ENCODE peak calls at places on chromosomes 3 and 15, in six cellular contexts. J is mammary epithelial cell, E is breast epithelium, F is choroid plexus epithelial cell, T is GM06990, N is fibroblast of mammary gland. A is an unnamed sample.

GRCh38 chr3:187783098-187783497 is 37.8 kb upstream of the BCL6 start:
- DNase-seq in F (peak; percentile 88), J (peak; percentile 92), N (peak; percentile 92), E (peak; percentile 65), T (no peak), A (peak; percentile 39)

GRCh38 chr3:107217161-107217560 is 160.1 kb upstream of the CCDC54 start:
- DNase-seq in N (peak; percentile 98), E (no peak), T (no peak), J (peak; percentile 95), F (peak; percentile 98), A (peak; percentile 92)

GRCh38 chr15:89767411-89767915 is 8.7 kb upstream of the MESP2 start:
- DNase-seq in J (no peak), N (no peak), E (peak; percentile 57), T (no peak), F (no peak), A (no peak)

GRCh38 chr15:87702270-87702669 is 554.3 kb downstream of the NTRK3 start:
- DNase-seq in T (no peak), N (no peak), F (no peak), J (no peak), E (no peak), A (no peak)

GRCh38 chr3:29565236-29565635 is 284.4 kb downstream of the RBMS3 start:
- DNase-seq in J (no peak), N (no peak), T (no peak), F (peak; percentile 64), E (no peak), A (no peak)

GRCh38 chr15:89381330-89381729 is 46.7 kb upstream of the POLG start:
- DNase-seq in F (no peak), N (no peak), T (no peak), E (no peak), J (no peak), A (no peak)

GRCh38 chr15:44183363-44183762 is 11.7 kb downstream of the FRMD5 start:
- DNase-seq in E (no peak), F (no peak), T (no peak), N (no peak), J (no peak), A (no peak)

GRCh38 chr15:45451265-45451664 is 71.3 kb downstream of the SLC30A4 start:
- DNase-seq in E (no peak), F (no peak), J (no peak), T (no peak), N (no peak), A (no peak)

GRCh38 chr3:38644662-38645053 is 4.8 kb downstream of the SCN5A start:
- DNase-seq in N (no peak), F (no peak), T (no peak), E (no peak), J (no peak), A (no peak)

GRCh38 chr3:123329636-123330340 is 119.1 kb downstream of the ADCY5 start:
- DNase-seq in E (peak; percentile 83), T (no peak), F (no peak), J (no peak), N (no peak), A (no peak)

GRCh38 chr15:41493205-41493901 is at the start of gene ITPKA:
- DNase-seq in F (peak; percentile 49), E (peak; percentile 34), J (peak; percentile 69), T (peak; percentile 82), N (peak; percentile 75), A (peak; percentile 68)

GRCh38 chr3:187746479-187747335 is 1.4 kb upstream of the BCL6 start:
- DNase-seq in T (no peak), E (peak; percentile 32), N (peak; percentile 51), J (peak; percentile 45), F (peak; percentile 67), A (peak; percentile 44)

GRCh38 chr15:66780172-66780972 is 78.3 kb downstream of the SMAD6 start:
- DNase-seq in T (no peak), F (peak; percentile 87), N (peak; percentile 82), E (no peak), J (peak; percentile 68), A (peak; percentile 64)

GRCh38 chr3:135891121-135891520 is 74.4 kb upstream of the PPP2R3A start:
- DNase-seq in N (peak; percentile 63), F (no peak), E (no peak), J (no peak), T (no peak), A (no peak)

GRCh38 chr3:7707192-7707591 is 794.4 kb upstream of the LMCD1 start:
- DNase-seq in F (no peak), E (no peak), N (peak; percentile 45), T (no peak), J (no peak), A (no peak)

GRCh38 chr15:82305621-82306048 is 43.0 kb downstream of the SAXO2 start:
- DNase-seq in N (no peak), T (no peak), F (no peak), E (no peak), J (no peak), A (no peak)

GRCh38 chr3:100875239-100875638 is 118.0 kb downstream of the ABI3BP start:
- DNase-seq in F (peak; percentile 70), J (peak; percentile 74), E (no peak), T (no peak), N (peak; percentile 84), A (peak; percentile 78)

GRCh38 chr3:58588030-58588614 is 10.9 kb upstream of the FAM107A start:
- DNase-seq in J (no peak), T (no peak), E (no peak), N (peak; percentile 29), F (peak; percentile 54), A (peak; percentile 45)

GRCh38 chr3:31456373-31456772 is 76.4 kb upstream of the STT3B start:
- DNase-seq in T (no peak), F (no peak), E (no peak), N (no peak), J (no peak), A (no peak)

GRCh38 chr3:101725192-101725889 is 927 bp downstream of the CEP97 start:
- DNase-seq in T (no peak), F (peak; percentile 23), E (no peak), N (peak; percentile 25), J (no peak), A (peak; percentile 26)

GRCh38 chr3:112775011-112775742 is 71.5 kb downstream of the CD200R1L start:
- DNase-seq in T (no peak), N (peak; percentile 94), J (no peak), E (no peak), F (peak; percentile 77), A (no peak)

GRCh38 chr3:99499235-99499798 is 139.1 kb upstream of the COL8A1 start:
- DNase-seq in J (peak; percentile 28), N (peak; percentile 74), F (peak; percentile 85), T (no peak), E (no peak), A (peak; percentile 70)

GRCh38 chr15:32120577-32121465 is 90.5 kb downstream of the CHRNA7 start:
- DNase-seq in F (no peak), E (no peak), N (no peak), J (no peak), T (no peak), A (no peak)

GRCh38 chr15:32119694-32120330 is 89.5 kb downstream of the CHRNA7 start:
- DNase-seq in F (no peak), J (no peak), N (no peak), E (no peak), T (no peak), A (no peak)

GRCh38 chr15:32124726-32125125 is 94.4 kb downstream of the CHRNA7 start:
- DNase-seq in E (no peak), T (no peak), N (no peak), J (no peak), F (no peak), A (no peak)

GRCh38 chr15:32123473-32123872 is 93.2 kb downstream of the CHRNA7 start:
- DNase-seq in N (no peak), J (no peak), E (no peak), T (no peak), F (no peak), A (no peak)

GRCh38 chr15:32122013-32122412 is 91.7 kb downstream of the CHRNA7 start:
- DNase-seq in E (no peak), F (no peak), J (no peak), N (no peak), T (no peak), A (no peak)
- TF ChIP-seq CTCF in E (no peak), F (no peak), J (no peak), N (no peak), T (no peak), A (no peak)

DNA sequence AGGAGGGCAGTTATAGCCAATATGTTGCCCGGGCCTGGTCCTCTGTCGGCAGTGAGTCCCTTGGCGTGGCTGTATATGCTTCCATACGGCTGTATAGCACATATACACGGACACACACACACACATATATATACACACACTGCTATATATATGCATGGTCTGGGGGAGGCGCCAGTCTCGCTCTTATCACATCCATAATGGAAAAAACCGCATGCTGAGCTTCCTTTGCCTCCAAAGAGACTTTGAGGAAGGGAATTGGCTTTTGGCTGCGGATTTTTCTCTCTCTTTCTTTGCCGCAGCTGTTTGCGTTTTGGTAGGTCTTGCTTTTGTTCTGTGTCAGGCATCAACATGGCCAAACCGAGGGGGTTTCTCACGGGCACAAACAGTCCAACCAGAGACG is 11.3 kb upstream of the TMEM115 start:
- DNase-seq in T (no peak), J (no peak), N (peak; percentile 20), F (peak; percentile 74), E (no peak), A (peak; percentile 50)
- TF ChIP-seq CTCF in T (no peak), J (peak; percentile 10), N (no peak), F (peak; percentile 53), E (no peak), A (no peak)

GRCh38 chr3:86175051-86175536 is 815.9 kb downstream of the VGLL3 start:
- DNase-seq in N (no peak), F (no peak), T (no peak), E (no peak), J (no peak), A (no peak)

GRCh38 chr3:86175593-86175992 is 815.4 kb downstream of the VGLL3 start:
- DNase-seq in T (no peak), E (no peak), J (no peak), F (no peak), N (no peak), A (no peak)

GRCh38 chr3:86178095-86178494 is 812.9 kb downstream of the VGLL3 start:
- DNase-seq in F (no peak), J (no peak), N (no peak), T (no peak), E (no peak), A (no peak)

GRCh38 chr3:86180696-86181095 is 810.3 kb downstream of the VGLL3 start:
- DNase-seq in E (no peak), F (peak; percentile 8), J (peak; percentile 1), N (no peak), T (no peak), A (peak; percentile 49)
- TF ChIP-seq CTCF in E (peak; percentile 13), F (peak; percentile 17), J (peak; percentile 20), N (no peak), T (no peak), A (peak; percentile 20)

GRCh38 chr3:65348596-65348995 is 660.8 kb upstream of the ADAMTS9 start:
- DNase-seq in F (peak; percentile 80), J (no peak), E (no peak), T (no peak), N (peak; percentile 74), A (no peak)

GRCh38 chr3:65352951-65353350 is 665.2 kb upstream of the ADAMTS9 start:
- DNase-seq in J (no peak), N (no peak), F (peak; percentile 51), E (no peak), T (no peak), A (no peak)

GRCh38 chr3:65351753-65352152 is 664.0 kb upstream of the ADAMTS9 start:
- DNase-seq in J (no peak), N (no peak), E (no peak), T (no peak), F (no peak), A (no peak)

GRCh38 chr3:65347166-65347565 is 659.4 kb upstream of the ADAMTS9 start:
- DNase-seq in E (no peak), N (no peak), J (no peak), T (no peak), F (no peak), A (no peak)

GRCh38 chr3:65350786-65351476 is 663.1 kb upstream of the ADAMTS9 start:
- DNase-seq in J (no peak), F (no peak), T (no peak), N (no peak), E (no peak), A (no peak)
- TF ChIP-seq CTCF in J (no peak), F (no peak), T (no peak), N (no peak), E (no peak), A (no peak)